ENCODE peak calls at places on chromosome X, in four cellular contexts. One of them, this sample, is unnamed.

GRCh38 chrX:136199365-136199764 is 51.8 kb downstream of the MAP7D3 start:
- DNase-seq in pancreas: no peak
- DNase-seq in left ventricle myocardium inferior: no peak
- DNase-seq in fibroblast of lung: peak; percentile 56
- DNase-seq in this sample: peak; percentile 50

GRCh38 chrX:137432609-137433008 is 133.3 kb upstream of the ZIC3 start:
- DNase-seq in pancreas: no peak
- DNase-seq in left ventricle myocardium inferior: no peak
- DNase-seq in fibroblast of lung: no peak
- DNase-seq in this sample: no peak

GRCh38 chrX:10327651-10328050 is 170.9 kb downstream of the CLCN4 start:
- DNase-seq in pancreas: no peak
- DNase-seq in left ventricle myocardium inferior: no peak
- DNase-seq in fibroblast of lung: no peak
- DNase-seq in this sample: no peak

GRCh38 chrX:48487362-48487785 is 11.4 kb downstream of the FTSJ1 start:
- DNase-seq in pancreas: no peak
- DNase-seq in left ventricle myocardium inferior: no peak
- DNase-seq in fibroblast of lung: peak; percentile 90
- DNase-seq in this sample: peak; percentile 72

GRCh38 chrX:80751456-80751855 is 58.2 kb downstream of the BRWD3 start:
- DNase-seq in pancreas: no peak
- DNase-seq in left ventricle myocardium inferior: no peak
- DNase-seq in fibroblast of lung: no peak
- DNase-seq in this sample: no peak

GRCh38 chrX:44872319-44872816 is 620 bp upstream of the KDM6A start:
- DNase-seq in pancreas: peak; percentile 63
- DNase-seq in left ventricle myocardium inferior: no peak
- DNase-seq in fibroblast of lung: no peak
- DNase-seq in this sample: no peak

GRCh38 chrX:107700317-107700774 is 72.0 kb downstream of the PRPS1 start:
- DNase-seq in pancreas: no peak
- DNase-seq in left ventricle myocardium inferior: no peak
- DNase-seq in fibroblast of lung: peak; percentile 71
- DNase-seq in this sample: no peak

GRCh38 chrX:24099394-24099793 is 44.6 kb downstream of the EIF2S3 start:
- DNase-seq in pancreas: no peak
- DNase-seq in left ventricle myocardium inferior: no peak
- DNase-seq in fibroblast of lung: no peak
- DNase-seq in this sample: no peak

GRCh38 chrX:22748093-22748999 is 251.4 kb upstream of the DDX53 start:
- DNase-seq in pancreas: peak; percentile 20
- DNase-seq in left ventricle myocardium inferior: no peak
- DNase-seq in fibroblast of lung: peak; percentile 59
- DNase-seq in this sample: peak; percentile 3

GRCh38 chrX:125436855-125437254 is 117.2 kb downstream of the TEX13C start:
- DNase-seq in pancreas: no peak
- DNase-seq in left ventricle myocardium inferior: no peak
- DNase-seq in fibroblast of lung: no peak
- DNase-seq in this sample: no peak

GRCh38 chrX:37926700-37927099 is 79.3 kb upstream of the DYNLT3 start:
- DNase-seq in pancreas: no peak
- DNase-seq in left ventricle myocardium inferior: no peak
- DNase-seq in fibroblast of lung: peak; percentile 57
- DNase-seq in this sample: peak; percentile 8

GRCh38 chrX:13876652-13877051 is 59.8 kb upstream of the GPM6B start:
- DNase-seq in pancreas: no peak
- DNase-seq in left ventricle myocardium inferior: no peak
- DNase-seq in fibroblast of lung: peak; percentile 59
- DNase-seq in this sample: peak; percentile 18

GRCh38 chrX:136065044-136065671 is 79.9 kb downstream of the SLC9A6 start:
- DNase-seq in pancreas: no peak
- DNase-seq in left ventricle myocardium inferior: peak; percentile 59
- DNase-seq in fibroblast of lung: peak; percentile 72
- DNase-seq in this sample: peak; percentile 8

GRCh38 chrX:107711521-107712041 is 64.0 kb downstream of the TSC22D3 start:
- DNase-seq in pancreas: no peak
- DNase-seq in left ventricle myocardium inferior: no peak
- DNase-seq in fibroblast of lung: no peak
- DNase-seq in this sample: no peak

GRCh38 chrX:39204945-39205344 is 403.7 kb downstream of the MID1IP1 start:
- DNase-seq in pancreas: no peak
- DNase-seq in left ventricle myocardium inferior: no peak
- DNase-seq in fibroblast of lung: no peak
- DNase-seq in this sample: no peak

GRCh38 chrX:41045960-41046567 is 39.2 kb upstream of the USP9X start:
- DNase-seq in pancreas: no peak
- DNase-seq in left ventricle myocardium inferior: no peak
- DNase-seq in fibroblast of lung: peak; percentile 85
- DNase-seq in this sample: no peak

GRCh38 chrX:46715521-46715920 is 43.4 kb downstream of the SLC9A7 start:
- DNase-seq in pancreas: no peak
- DNase-seq in left ventricle myocardium inferior: no peak
- DNase-seq in fibroblast of lung: no peak
- DNase-seq in this sample: no peak

GRCh38 chrX:151815461-151815860 is 80.9 kb downstream of the CNGA2 start:
- DNase-seq in pancreas: no peak
- DNase-seq in left ventricle myocardium inferior: no peak
- DNase-seq in fibroblast of lung: no peak
- DNase-seq in this sample: no peak

GRCh38 chrX:113275769-113276168 is 435.1 kb upstream of the AMOT start:
- DNase-seq in pancreas: no peak
- DNase-seq in left ventricle myocardium inferior: no peak
- DNase-seq in fibroblast of lung: no peak
- DNase-seq in this sample: no peak

GRCh38 chrX:3549442-3549875 is 164.0 kb downstream of the PRKX start:
- DNase-seq in pancreas: peak; percentile 35
- DNase-seq in left ventricle myocardium inferior: peak; percentile 13
- DNase-seq in fibroblast of lung: no peak
- DNase-seq in this sample: no peak

GRCh38 chrX:18354369-18355329 is at the start of gene SCML2:
- DNase-seq in pancreas: peak; percentile 31
- DNase-seq in left ventricle myocardium inferior: peak; percentile 38
- DNase-seq in fibroblast of lung: peak; percentile 46
- DNase-seq in this sample: no peak

GRCh38 chrX:66074920-66075879 is 35.3 kb upstream of the VSIG4 start:
- DNase-seq in pancreas: peak; percentile 34
- DNase-seq in left ventricle myocardium inferior: peak; percentile 22
- DNase-seq in fibroblast of lung: no peak
- DNase-seq in this sample: no peak

GRCh38 chrX:25640276-25640675 is 497.9 kb upstream of the MAGEB18 start:
- DNase-seq in pancreas: no peak
- DNase-seq in left ventricle myocardium inferior: no peak
- DNase-seq in fibroblast of lung: no peak
- DNase-seq in this sample: no peak

GRCh38 chrX:1614927-1615326 is at the start of gene ASMT:
- DNase-seq in pancreas: no peak
- DNase-seq in left ventricle myocardium inferior: no peak
- DNase-seq in fibroblast of lung: no peak
- DNase-seq in this sample: no peak

GRCh38 chrX:55127692-55128091 is 38.9 kb downstream of the PAGE2 start:
- DNase-seq in pancreas: no peak
- DNase-seq in left ventricle myocardium inferior: no peak
- DNase-seq in fibroblast of lung: peak; percentile 20
- DNase-seq in this sample: no peak

GRCh38 chrX:39361736-39362135 is 560.5 kb downstream of the MID1IP1 start:
- DNase-seq in pancreas: no peak
- DNase-seq in left ventricle myocardium inferior: no peak
- DNase-seq in fibroblast of lung: no peak
- DNase-seq in this sample: no peak

GRCh38 chrX:103573205-103573604 is 12.1 kb upstream of the TCEAL4 start:
- DNase-seq in pancreas: no peak
- DNase-seq in left ventricle myocardium inferior: no peak
- DNase-seq in fibroblast of lung: no peak
- DNase-seq in this sample: no peak

GRCh38 chrX:125505207-125505606 is 185.5 kb downstream of the TEX13C start:
- DNase-seq in pancreas: no peak
- DNase-seq in left ventricle myocardium inferior: no peak
- DNase-seq in fibroblast of lung: no peak
- DNase-seq in this sample: peak; percentile 2

GRCh38 chrX:12349201-12349600 is 210.9 kb downstream of the FRMPD4 start:
- DNase-seq in pancreas: no peak
- DNase-seq in left ventricle myocardium inferior: no peak
- DNase-seq in fibroblast of lung: no peak
- DNase-seq in this sample: no peak

DNA sequence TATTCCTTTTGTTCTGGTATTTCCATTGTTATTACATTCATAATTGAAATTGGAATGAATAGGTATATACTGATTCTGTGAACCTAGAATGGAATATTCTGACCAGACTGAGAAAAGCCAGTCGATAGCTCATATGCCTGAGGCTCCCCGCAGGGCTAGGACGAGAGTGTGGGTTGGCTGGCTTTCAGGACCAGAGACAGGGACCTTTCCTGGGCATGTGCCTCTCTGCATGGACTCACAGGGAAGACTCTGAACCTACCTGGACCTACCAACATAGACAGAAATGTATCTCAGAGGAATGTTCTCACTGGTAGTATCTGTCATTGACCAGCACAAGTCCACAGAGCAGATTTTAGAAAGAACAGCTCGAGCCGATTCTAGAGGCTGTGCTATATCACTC is 214.6 kb downstream of the FRMPD4 start:
- DNase-seq in pancreas: no peak
- DNase-seq in left ventricle myocardium inferior: no peak
- DNase-seq in fibroblast of lung: no peak
- DNase-seq in this sample: no peak
- H3K27ac ChIP-seq in pancreas: no peak overlapping the region
- H3K27ac ChIP-seq in left ventricle myocardium inferior: no peak overlapping the region
- H3K27ac ChIP-seq in fibroblast of lung: no peak overlapping the region
- H3K27ac ChIP-seq in this sample: no peak overlapping the region

GRCh38 chrX:97328853-97329252 is 445.1 kb downstream of the RPA4 start:
- DNase-seq in pancreas: no peak
- DNase-seq in left ventricle myocardium inferior: no peak
- DNase-seq in fibroblast of lung: no peak
- DNase-seq in this sample: no peak
- TF ChIP-seq CTCF in pancreas: no peak
- TF ChIP-seq CTCF in left ventricle myocardium inferior: no peak
- TF ChIP-seq CTCF in fibroblast of lung: no peak
- TF ChIP-seq CTCF in this sample: no peak

GRCh38 chrX:132877954-132878536 is 80.4 kb downstream of the HS6ST2 start:
- DNase-seq in pancreas: no peak
- DNase-seq in left ventricle myocardium inferior: no peak
- DNase-seq in fibroblast of lung: no peak
- DNase-seq in this sample: no peak
- H3K27ac ChIP-seq in pancreas: no peak overlapping the region
- H3K27ac ChIP-seq in left ventricle myocardium inferior: no peak overlapping the region
- H3K27ac ChIP-seq in fibroblast of lung: no peak overlapping the region
- H3K27ac ChIP-seq in this sample: no peak overlapping the region

DNA sequence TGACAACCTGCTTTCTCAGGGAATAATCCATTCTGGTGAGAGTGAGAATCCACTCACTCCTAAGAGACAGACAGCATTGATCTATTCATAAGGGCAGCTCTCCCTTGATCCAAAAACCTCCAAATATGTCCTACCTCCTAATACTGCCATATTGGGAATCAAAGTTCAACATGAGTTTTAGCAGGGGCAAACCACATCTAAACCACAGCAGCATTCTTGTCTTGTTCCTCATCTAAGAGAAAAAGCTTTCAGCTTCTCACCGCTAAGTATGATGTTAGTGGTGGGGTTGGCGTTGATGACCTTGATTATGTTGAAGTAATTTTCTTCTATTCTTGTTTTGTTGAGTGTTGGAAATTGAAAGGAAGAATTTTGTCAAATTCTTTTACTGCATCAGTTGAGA is 69.6 kb downstream of the SERTM2 start:
- DNase-seq in pancreas: no peak
- DNase-seq in left ventricle myocardium inferior: no peak
- DNase-seq in fibroblast of lung: no peak
- DNase-seq in this sample: no peak
- TF ChIP-seq CTCF in pancreas: no peak
- TF ChIP-seq CTCF in left ventricle myocardium inferior: no peak
- TF ChIP-seq CTCF in fibroblast of lung: no peak
- TF ChIP-seq CTCF in this sample: no peak

GRCh38 chrX:153984351-153985178 is 12.0 kb downstream of the TMEM187 start:
- DNase-seq in pancreas: no peak
- DNase-seq in left ventricle myocardium inferior: no peak
- DNase-seq in fibroblast of lung: no peak
- DNase-seq in this sample: no peak
- H3K27ac ChIP-seq in pancreas: no peak overlapping the region
- H3K27ac ChIP-seq in left ventricle myocardium inferior: peak overlapping the region; percentile 77
- H3K27ac ChIP-seq in fibroblast of lung: no peak overlapping the region
- H3K27ac ChIP-seq in this sample: peak overlapping the region; percentile 47

GRCh38 chrX:126815816-126816215 is 3.7 kb upstream of the PRR32 start:
- DNase-seq in pancreas: no peak
- DNase-seq in left ventricle myocardium inferior: no peak
- DNase-seq in fibroblast of lung: no peak
- DNase-seq in this sample: no peak

GRCh38 chrX:126824596-126824995 is 5.1 kb downstream of the PRR32 start:
- DNase-seq in pancreas: no peak
- DNase-seq in left ventricle myocardium inferior: no peak
- DNase-seq in fibroblast of lung: no peak
- DNase-seq in this sample: no peak

GRCh38 chrX:126819429-126819828 is at the start of gene PRR32:
- DNase-seq in pancreas: no peak
- DNase-seq in left ventricle myocardium inferior: no peak
- DNase-seq in fibroblast of lung: no peak
- DNase-seq in this sample: no peak

GRCh38 chrX:126820700-126821420 is 1.3 kb downstream of the PRR32 start:
- DNase-seq in pancreas: no peak
- DNase-seq in left ventricle myocardium inferior: peak; percentile 31
- DNase-seq in fibroblast of lung: no peak
- DNase-seq in this sample: no peak
- TF ChIP-seq CTCF in pancreas: no peak
- TF ChIP-seq CTCF in left ventricle myocardium inferior: no peak
- TF ChIP-seq CTCF in fibroblast of lung: no peak
- TF ChIP-seq CTCF in this sample: no peak

DNA sequence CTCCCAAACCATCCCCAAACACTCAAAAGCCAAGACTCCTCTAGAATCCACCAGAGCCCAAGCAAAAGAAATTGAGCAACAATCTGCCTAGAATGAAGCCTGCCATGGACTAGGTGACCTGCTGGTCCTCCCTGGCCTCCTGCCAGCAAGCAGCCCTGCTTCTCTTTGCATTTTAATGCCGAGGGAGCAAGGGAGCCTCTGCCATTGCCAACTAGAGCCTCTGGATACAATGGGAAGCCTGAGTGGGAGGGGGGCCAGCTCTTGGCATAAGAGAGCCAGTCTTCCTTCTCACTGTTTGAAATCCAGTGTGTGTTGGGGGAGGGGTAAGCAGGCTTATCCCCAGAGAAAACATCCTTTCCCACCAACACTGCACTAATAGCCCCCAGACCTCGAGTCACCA is 1.5 kb upstream of the GDPD2 start:
- DNase-seq in pancreas: no peak
- DNase-seq in left ventricle myocardium inferior: no peak
- DNase-seq in fibroblast of lung: no peak
- DNase-seq in this sample: no peak
- H3K27ac ChIP-seq in pancreas: no peak overlapping the region
- H3K27ac ChIP-seq in left ventricle myocardium inferior: no peak overlapping the region
- H3K27ac ChIP-seq in fibroblast of lung: no peak overlapping the region
- H3K27ac ChIP-seq in this sample: no peak overlapping the region

This sample was measured in RWPE1.